ENCODE peak calls at places on chromosomes 3 and 15, in eight cellular contexts. H, B, D, Z, U, I, T and R are unnamed samples.

GRCh38 chr15:39118510-39118909 is 462.4 kb upstream of the THBS1 start:
- DNase-seq in H (peak), B (no peak), D (no peak), Z (peak), U (peak), I (no peak), T (peak), R (peak)

GRCh38 chr3:148433665-148434064 is 264.0 kb upstream of the AGTR1 start:
- DNase-seq in H (no peak), B (no peak), D (no peak), Z (no peak), U (no peak), I (no peak), T (no peak), R (no peak)

GRCh38 chr15:50767332-50767861 is 1.9 kb upstream of the SPPL2A start:
- DNase-seq in H (no peak), B (no peak), D (no peak), Z (no peak), U (no peak), I (no peak), T (peak), R (no peak)

GRCh38 chr15:91855684-91856553 is 2.4 kb downstream of the SLCO3A1 start:
- DNase-seq in H (no peak), B (no peak), D (no peak), Z (no peak), U (no peak), I (no peak), T (no peak), R (no peak)

GRCh38 chr15:52428297-52428696 is 100.4 kb downstream of the MYO5A start:
- DNase-seq in H (peak), B (no peak), D (no peak), Z (no peak), U (peak), I (no peak), T (peak), R (peak)

GRCh38 chr3:197542741-197543454 is 12.9 kb downstream of the BDH1 start:
- DNase-seq in H (no peak), B (no peak), D (peak), Z (no peak), U (no peak), I (no peak), T (no peak), R (no peak)

GRCh38 chr3:136979684-136980083 is 21.9 kb downstream of the IL20RB start:
- DNase-seq in H (peak), B (no peak), D (no peak), Z (peak), U (no peak), I (no peak), T (peak), R (peak)

GRCh38 chr3:185797993-185798830 is 26.6 kb downstream of the IGF2BP2 start:
- DNase-seq in H (no peak), B (no peak), D (no peak), Z (no peak), U (no peak), I (no peak), T (no peak), R (no peak)

GRCh38 chr3:27749640-27750039 is 27.5 kb upstream of the EOMES start:
- DNase-seq in H (no peak), B (no peak), D (no peak), Z (no peak), U (no peak), I (no peak), T (no peak), R (no peak)

GRCh38 chr15:95763426-95763825 is 567.1 kb upstream of the NR2F2 start:
- DNase-seq in H (no peak), B (no peak), D (no peak), Z (no peak), U (no peak), I (no peak), T (no peak), R (no peak)

GRCh38 chr15:40695469-40695910 is 516 bp downstream of the RAD51 start:
- DNase-seq in H (peak), B (no peak), D (no peak), Z (peak), U (peak), I (no peak), T (peak), R (peak)

GRCh38 chr3:194314669-194315068 is 36.5 kb downstream of the CPN2 start:
- DNase-seq in H (no peak), B (no peak), D (no peak), Z (no peak), U (no peak), I (no peak), T (no peak), R (no peak)

GRCh38 chr3:48000212-48000611 is 16.0 kb downstream of the MAP4 start:
- DNase-seq in H (no peak), B (no peak), D (no peak), Z (no peak), U (no peak), I (no peak), T (no peak), R (no peak)

GRCh38 chr3:30894521-30895289 is at the start of gene GADL1:
- DNase-seq in H (peak), B (no peak), D (peak), Z (peak), U (peak), I (no peak), T (peak), R (peak)

GRCh38 chr3:23546186-23546585 is 259.6 kb upstream of the UBE2E1 start:
- DNase-seq in H (no peak), B (no peak), D (no peak), Z (no peak), U (no peak), I (no peak), T (no peak), R (no peak)

GRCh38 chr3:149971403-149972075 is 844 bp upstream of the PFN2 start:
- DNase-seq in H (peak), B (no peak), D (no peak), Z (no peak), U (no peak), I (peak), T (no peak), R (no peak)

GRCh38 chr3:123586966-123587365 is 2.1 kb upstream of the HACD2 start:
- DNase-seq in H (peak), B (no peak), D (no peak), Z (peak), U (peak), I (no peak), T (peak), R (peak)

GRCh38 chr3:9778102-9778501 is 8.4 kb upstream of the CAMK1 start:
- DNase-seq in H (peak), B (no peak), D (no peak), Z (peak), U (peak), I (no peak), T (peak), R (peak)

GRCh38 chr15:69538381-69538780 is 85.8 kb downstream of the RPLP1 start:
- DNase-seq in H (no peak), B (no peak), D (no peak), Z (no peak), U (no peak), I (no peak), T (no peak), R (no peak)

GRCh38 chr3:69930564-69930963 is 69.0 kb upstream of the SAMMSON start:
- DNase-seq in H (peak), B (no peak), D (no peak), Z (no peak), U (no peak), I (no peak), T (peak), R (no peak)

GRCh38 chr15:85282504-85283115 is 97.8 kb upstream of the AKAP13 start:
- DNase-seq in H (peak), B (no peak), D (no peak), Z (peak), U (peak), I (no peak), T (peak), R (peak)

GRCh38 chr15:91965501-91966180 is 112.1 kb downstream of the SLCO3A1 start:
- DNase-seq in H (peak), B (no peak), D (no peak), Z (peak), U (peak), I (no peak), T (peak), R (peak)

GRCh38 chr3:159480046-159480445 is 508.6 kb upstream of the IL12A start:
- DNase-seq in H (no peak), B (no peak), D (no peak), Z (no peak), U (no peak), I (no peak), T (no peak), R (no peak)

GRCh38 chr3:193997228-193998192 is 138.4 kb upstream of the HES1 start:
- DNase-seq in H (no peak), B (no peak), D (peak), Z (no peak), U (no peak), I (no peak), T (no peak), R (peak)

GRCh38 chr3:124800511-124801374 is 70.5 kb downstream of the UMPS start:
- DNase-seq in H (peak), B (no peak), D (peak), Z (peak), U (peak), I (no peak), T (no peak), R (no peak)

GRCh38 chr3:163785693-163786092 is 1292.6 kb downstream of the SI start:
- DNase-seq in H (no peak), B (no peak), D (no peak), Z (no peak), U (no peak), I (no peak), T (no peak), R (no peak)

GRCh38 chr3:38165722-38166387 is 518 bp downstream of the OXSR1 start:
- DNase-seq in H (peak), B (no peak), D (no peak), Z (peak), U (no peak), I (no peak), T (peak), R (peak)

DNA sequence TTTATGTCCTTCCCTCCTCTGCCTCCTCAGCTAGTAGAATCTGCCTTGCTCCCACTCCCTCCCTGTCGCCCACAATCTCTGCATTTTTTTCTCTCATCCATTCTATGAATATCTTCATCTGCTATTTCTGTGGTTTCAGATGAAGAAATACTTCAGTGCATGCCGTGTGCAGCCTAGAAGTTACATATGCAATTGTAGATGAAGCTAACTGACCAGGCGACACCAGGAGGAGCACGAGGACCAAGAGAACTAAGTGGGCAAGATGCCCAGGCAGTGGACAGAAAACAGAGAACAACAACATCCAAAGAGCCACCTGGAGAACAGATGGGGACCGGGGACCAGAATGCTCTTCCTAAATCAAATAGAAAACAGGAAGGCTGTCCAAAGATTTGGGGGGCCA is 121.4 kb upstream of the ATP11B start:
- DNase-seq in H (peak), B (peak), D (no peak), Z (no peak), U (peak), I (peak), T (peak), R (peak)
- TF ChIP-seq CTCF in H (no peak), B (no peak), D (no peak), Z (no peak), U (no peak), I (no peak), T (no peak), R (peak)

DNA sequence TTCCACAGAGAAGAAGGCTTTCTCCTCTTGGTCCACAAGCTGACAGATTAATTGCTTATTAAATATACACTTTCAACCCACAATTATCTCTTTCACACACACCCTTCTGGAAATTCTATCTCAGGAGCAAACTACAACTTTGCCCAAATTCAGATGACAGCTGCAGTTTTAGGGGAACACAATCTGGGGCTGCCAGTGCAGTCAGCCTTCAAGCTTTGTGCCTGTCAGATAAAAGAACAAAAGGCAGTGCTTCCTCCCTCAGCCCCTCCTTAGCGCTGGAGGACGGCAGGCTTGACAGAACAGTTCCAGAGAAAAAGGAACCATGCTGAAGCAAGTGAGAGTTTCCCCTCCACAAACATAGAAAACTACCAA is 99.6 kb downstream of the TMCC1 start:
- DNase-seq in H (no peak), B (no peak), D (no peak), Z (no peak), U (no peak), I (no peak), T (no peak), R (no peak)
- H3K4me3 ChIP-seq in H (no peak), B (no peak), D (peak), Z (peak), U (no peak), I (peak), T (no peak), R (no peak)

DNA sequence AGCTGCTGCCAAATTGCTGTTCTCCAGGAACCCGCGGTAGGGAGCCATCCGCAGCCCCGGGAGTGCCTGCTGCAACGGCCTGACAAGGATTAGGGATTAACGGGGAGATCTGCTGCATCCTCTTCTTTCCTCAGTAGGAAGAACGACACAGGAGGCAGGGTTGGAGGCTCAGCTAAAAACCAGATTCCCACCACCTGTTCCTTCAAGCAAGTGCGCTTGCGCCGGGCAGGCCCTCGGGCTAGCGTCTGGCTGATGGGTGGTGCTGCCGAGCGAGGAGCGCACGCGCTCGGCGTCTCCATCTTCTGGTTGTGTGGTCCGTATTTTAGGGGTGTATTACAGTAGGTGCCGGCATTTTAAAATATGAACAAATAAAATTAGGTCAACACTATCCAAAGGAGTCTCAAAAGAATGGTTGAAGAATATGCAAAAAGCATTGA is 25.4 kb upstream of the SLC25A26 start:
- DNase-seq in H (peak), B (peak), D (peak), Z (peak), U (peak), I (peak), T (peak), R (peak)
- TF ChIP-seq CTCF in H (peak), B (peak), D (peak), Z (peak), U (peak), I (peak), T (peak), R (peak)

GRCh38 chr3:41210966-41211365 is 11.7 kb downstream of the CTNNB1 start:
- DNase-seq in H (no peak), B (no peak), D (no peak), Z (no peak), U (no peak), I (no peak), T (no peak), R (no peak)
- H3K4me3 ChIP-seq in H (no peak), B (no peak), D (no peak), Z (no peak), U (no peak), I (no peak), T (no peak), R (no peak)

GRCh38 chr3:191391873-191392808 is 61.8 kb upstream of the UTS2B start:
- DNase-seq in H (no peak), B (no peak), D (no peak), Z (peak), U (no peak), I (no peak), T (no peak), R (peak)

GRCh38 chr3:191390580-191390979 is 60.3 kb upstream of the UTS2B start:
- DNase-seq in H (no peak), B (no peak), D (no peak), Z (no peak), U (no peak), I (no peak), T (no peak), R (no peak)

GRCh38 chr3:191387441-191388077 is 57.2 kb upstream of the UTS2B start:
- DNase-seq in H (no peak), B (no peak), D (no peak), Z (peak), U (no peak), I (no peak), T (no peak), R (peak)

GRCh38 chr3:191385101-191385500 is 54.8 kb upstream of the UTS2B start:
- DNase-seq in H (no peak), B (no peak), D (no peak), Z (no peak), U (no peak), I (no peak), T (no peak), R (peak)

GRCh38 chr3:191388823-191389222 is 58.5 kb upstream of the UTS2B start:
- DNase-seq in H (no peak), B (no peak), D (no peak), Z (no peak), U (peak), I (no peak), T (no peak), R (no peak)
- TF ChIP-seq CTCF in H (peak), B (peak), D (peak), Z (peak), U (peak), I (peak), T (peak), R (peak)